ENCODE peak calls at places on chromosome 9, in seven cellular contexts. One of them, this sample, is unnamed.
A peak's percentile ranks its signal among the peaks of the same experiment; 100 is the strongest.

GRCh38 chr9:79895232-79895631 is 323.5 kb downstream of the TLE4 start:
- DNase-seq in body of pancreas: no peak
- DNase-seq in stomach: no peak
- DNase-seq in GM12878: no peak
- DNase-seq in A549: no peak
- DNase-seq in heart left ventricle: no peak
- DNase-seq in breast epithelium: no peak
- DNase-seq in this sample: no peak

GRCh38 chr9:34627716-34628655 is 880 bp downstream of the ARID3C start:
- DNase-seq in heart left ventricle: no peak
- DNase-seq in A549: no peak
- DNase-seq in stomach: no peak
- DNase-seq in body of pancreas: no peak
- DNase-seq in GM12878: no peak
- DNase-seq in breast epithelium: no peak
- DNase-seq in this sample: no peak

GRCh38 chr9:88197016-88197415 is 58.7 kb upstream of the SPATA31C2 start:
- DNase-seq in breast epithelium: no peak
- DNase-seq in GM12878: no peak
- DNase-seq in A549: no peak
- DNase-seq in stomach: no peak
- DNase-seq in body of pancreas: no peak
- DNase-seq in heart left ventricle: no peak
- DNase-seq in this sample: peak; percentile 24

GRCh38 chr9:16721972-16722371 is 148.5 kb downstream of the BNC2 start:
- DNase-seq in A549: no peak
- DNase-seq in breast epithelium: no peak
- DNase-seq in heart left ventricle: peak; percentile 27
- DNase-seq in GM12878: no peak
- DNase-seq in body of pancreas: peak; percentile 40
- DNase-seq in stomach: no peak
- DNase-seq in this sample: peak; percentile 73

GRCh38 chr9:70835323-70835722 is 286.1 kb downstream of the TRPM3 start:
- DNase-seq in heart left ventricle: no peak
- DNase-seq in breast epithelium: no peak
- DNase-seq in A549: no peak
- DNase-seq in GM12878: no peak
- DNase-seq in stomach: no peak
- DNase-seq in body of pancreas: no peak
- DNase-seq in this sample: no peak

GRCh38 chr9:133137451-133138231 is 16.6 kb upstream of the RALGDS start:
- DNase-seq in A549: no peak
- DNase-seq in breast epithelium: no peak
- DNase-seq in stomach: peak; percentile 79
- DNase-seq in heart left ventricle: no peak
- DNase-seq in GM12878: no peak
- DNase-seq in body of pancreas: peak; percentile 78
- DNase-seq in this sample: peak; percentile 44

GRCh38 chr9:98168952-98169488 is 23.4 kb downstream of the CORO2A start:
- DNase-seq in A549: no peak
- DNase-seq in breast epithelium: peak; percentile 48
- DNase-seq in heart left ventricle: peak; percentile 46
- DNase-seq in GM12878: peak; percentile 65
- DNase-seq in stomach: peak; percentile 56
- DNase-seq in body of pancreas: no peak
- DNase-seq in this sample: no peak

GRCh38 chr9:99931155-99931840 is 24.8 kb downstream of the STX17 start:
- DNase-seq in GM12878: no peak
- DNase-seq in A549: no peak
- DNase-seq in body of pancreas: no peak
- DNase-seq in stomach: no peak
- DNase-seq in heart left ventricle: no peak
- DNase-seq in breast epithelium: no peak
- DNase-seq in this sample: no peak

GRCh38 chr9:9412241-9412640 is 1200.6 kb downstream of the PTPRD start:
- DNase-seq in A549: no peak
- DNase-seq in breast epithelium: no peak
- DNase-seq in GM12878: no peak
- DNase-seq in heart left ventricle: no peak
- DNase-seq in stomach: no peak
- DNase-seq in body of pancreas: no peak
- DNase-seq in this sample: no peak

GRCh38 chr9:108953983-108954574 is 19.9 kb downstream of the ABITRAM start:
- DNase-seq in GM12878: no peak
- DNase-seq in body of pancreas: peak; percentile 14
- DNase-seq in stomach: no peak
- DNase-seq in A549: peak; percentile 57
- DNase-seq in heart left ventricle: no peak
- DNase-seq in breast epithelium: no peak
- DNase-seq in this sample: no peak

GRCh38 chr9:76516350-76516749 is 57.4 kb downstream of the GCNT1 start:
- DNase-seq in A549: no peak
- DNase-seq in breast epithelium: no peak
- DNase-seq in heart left ventricle: no peak
- DNase-seq in stomach: no peak
- DNase-seq in body of pancreas: peak; percentile 31
- DNase-seq in GM12878: no peak
- DNase-seq in this sample: no peak

GRCh38 chr9:128091144-128091543 is 23.1 kb downstream of the SLC25A25 start:
- DNase-seq in breast epithelium: no peak
- DNase-seq in A549: no peak
- DNase-seq in heart left ventricle: peak; percentile 66
- DNase-seq in stomach: no peak
- DNase-seq in body of pancreas: no peak
- DNase-seq in GM12878: no peak
- DNase-seq in this sample: no peak

GRCh38 chr9:130042406-130042930 is 521 bp downstream of the FNBP1 start:
- DNase-seq in GM12878: no peak
- DNase-seq in breast epithelium: no peak
- DNase-seq in heart left ventricle: peak; percentile 37
- DNase-seq in A549: no peak
- DNase-seq in stomach: peak; percentile 40
- DNase-seq in body of pancreas: peak; percentile 15
- DNase-seq in this sample: peak; percentile 19

GRCh38 chr9:94717656-94718225 is 8.8 kb upstream of the AOPEP start:
- DNase-seq in heart left ventricle: no peak
- DNase-seq in GM12878: no peak
- DNase-seq in stomach: no peak
- DNase-seq in A549: no peak
- DNase-seq in breast epithelium: no peak
- DNase-seq in body of pancreas: no peak
- DNase-seq in this sample: no peak

GRCh38 chr9:130124471-130124870 is 47.7 kb upstream of the NCS1 start:
- DNase-seq in heart left ventricle: no peak
- DNase-seq in body of pancreas: no peak
- DNase-seq in breast epithelium: no peak
- DNase-seq in GM12878: no peak
- DNase-seq in A549: no peak
- DNase-seq in stomach: no peak
- DNase-seq in this sample: no peak

GRCh38 chr9:849431-849830 is 7.9 kb downstream of the DMRT1 start:
- DNase-seq in A549: no peak
- DNase-seq in stomach: no peak
- DNase-seq in body of pancreas: no peak
- DNase-seq in breast epithelium: no peak
- DNase-seq in heart left ventricle: no peak
- DNase-seq in GM12878: no peak
- DNase-seq in this sample: no peak

GRCh38 chr9:136761545-136761981 is 2.8 kb downstream of the LCN15 start:
- DNase-seq in body of pancreas: no peak
- DNase-seq in GM12878: no peak
- DNase-seq in A549: no peak
- DNase-seq in heart left ventricle: no peak
- DNase-seq in breast epithelium: no peak
- DNase-seq in stomach: no peak
- DNase-seq in this sample: no peak
- H3K4me1 ChIP-seq in body of pancreas: no peaks in the 10 kb centered on the region
- H3K4me1 ChIP-seq in GM12878: peaks cover 11% of the 10 kb centered on the region
- H3K4me1 ChIP-seq in A549: peaks cover 12% of the 10 kb centered on the region
- H3K4me1 ChIP-seq in heart left ventricle: peaks cover 4% of the 10 kb centered on the region
- H3K4me1 ChIP-seq in breast epithelium: no peaks in the 10 kb centered on the region
- H3K4me1 ChIP-seq in stomach: peaks cover 13% of the 10 kb centered on the region
- H3K4me1 ChIP-seq in this sample: no peaks in the 10 kb centered on the region

GRCh38 chr9:6715755-6716643 is 41.8 kb upstream of the KDM4C start:
- DNase-seq in breast epithelium: peak; percentile 81
- DNase-seq in heart left ventricle: peak; percentile 15
- DNase-seq in GM12878: peak; percentile 76
- DNase-seq in body of pancreas: peak; percentile 88
- DNase-seq in A549: peak; percentile 28
- DNase-seq in stomach: peak; percentile 80
- DNase-seq in this sample: peak; percentile 70
- TF ChIP-seq POLR2A in breast epithelium: no peak
- TF ChIP-seq POLR2A in heart left ventricle: no peak
- TF ChIP-seq POLR2A in GM12878: peak; percentile 97
- TF ChIP-seq POLR2A in body of pancreas: peak; percentile 90
- TF ChIP-seq POLR2A in A549: peak; percentile 48
- TF ChIP-seq POLR2A in stomach: no peak
- TF ChIP-seq POLR2A in this sample: no peak

GRCh38 chr9:136723989-136724388 is 11.6 kb downstream of the DIPK1B start:
- DNase-seq in GM12878: no peak
- DNase-seq in breast epithelium: no peak
- DNase-seq in body of pancreas: no peak
- DNase-seq in A549: no peak
- DNase-seq in stomach: no peak
- DNase-seq in heart left ventricle: no peak
- DNase-seq in this sample: no peak

GRCh38 chr9:136724772-136725171 is 12.4 kb downstream of the DIPK1B start:
- DNase-seq in heart left ventricle: no peak
- DNase-seq in A549: no peak
- DNase-seq in GM12878: no peak
- DNase-seq in body of pancreas: no peak
- DNase-seq in breast epithelium: no peak
- DNase-seq in stomach: no peak
- DNase-seq in this sample: no peak

GRCh38 chr9:136722969-136723356 is 10.6 kb downstream of the DIPK1B start:
- DNase-seq in A549: peak; percentile 53
- DNase-seq in stomach: no peak
- DNase-seq in body of pancreas: no peak
- DNase-seq in heart left ventricle: no peak
- DNase-seq in GM12878: no peak
- DNase-seq in breast epithelium: no peak
- DNase-seq in this sample: no peak

GRCh38 chr9:136722093-136722968 is 10.0 kb downstream of the DIPK1B start:
- DNase-seq in body of pancreas: no peak
- DNase-seq in breast epithelium: no peak
- DNase-seq in stomach: no peak
- DNase-seq in heart left ventricle: no peak
- DNase-seq in GM12878: no peak
- DNase-seq in A549: no peak
- DNase-seq in this sample: no peak

DNA sequence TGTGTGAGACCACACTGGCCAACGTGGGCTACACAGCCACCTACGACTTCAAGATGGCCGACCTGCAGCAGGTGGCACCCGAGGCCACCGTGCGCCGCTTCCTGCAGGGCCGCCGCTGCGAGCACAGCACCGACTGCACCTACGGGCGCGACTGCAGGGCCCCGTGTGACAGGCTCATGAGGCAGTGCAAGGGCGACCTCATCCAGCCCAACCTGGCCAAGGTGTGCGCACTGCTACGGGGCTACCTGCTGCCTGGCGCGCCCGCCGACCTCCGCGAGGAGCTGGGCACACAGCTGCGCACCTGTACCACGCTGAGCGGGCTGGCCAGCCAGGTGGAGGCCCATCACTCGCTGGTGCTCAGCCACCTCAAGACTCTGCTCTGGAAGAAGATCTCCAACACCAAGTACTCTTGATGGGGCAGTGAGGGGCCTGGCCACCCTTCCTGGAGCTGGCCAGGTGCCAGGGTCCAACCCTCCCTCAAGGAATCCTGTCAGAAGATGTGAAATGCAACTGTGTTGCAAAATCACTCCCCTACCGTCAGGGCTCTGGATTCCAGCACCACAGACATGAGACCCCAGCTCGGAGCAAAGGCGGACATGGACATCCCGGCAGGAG is 11.1 kb downstream of the DIPK1B start:
- DNase-seq in body of pancreas: no peak
- DNase-seq in A549: no peak
- DNase-seq in breast epithelium: no peak
- DNase-seq in heart left ventricle: no peak
- DNase-seq in GM12878: no peak
- DNase-seq in stomach: no peak
- DNase-seq in this sample: no peak
- H3K4me1 ChIP-seq in body of pancreas: peaks cover 55% of the 10 kb centered on the region
- H3K4me1 ChIP-seq in A549: peaks cover 75% of the 10 kb centered on the region
- H3K4me1 ChIP-seq in breast epithelium: no peaks in the 10 kb centered on the region
- H3K4me1 ChIP-seq in heart left ventricle: peaks cover 61% of the 10 kb centered on the region
- H3K4me1 ChIP-seq in GM12878: peaks cover 7% of the 10 kb centered on the region
- H3K4me1 ChIP-seq in stomach: peaks cover 84% of the 10 kb centered on the region
- H3K4me1 ChIP-seq in this sample: peaks cover 15% of the 10 kb centered on the region

GRCh38 chr9:120878188-120879130 is 1.5 kb upstream of the PHF19 start:
- DNase-seq in breast epithelium: no peak
- DNase-seq in A549: no peak
- DNase-seq in GM12878: no peak
- DNase-seq in heart left ventricle: no peak
- DNase-seq in body of pancreas: no peak
- DNase-seq in stomach: no peak
- DNase-seq in this sample: no peak

GRCh38 chr9:120875954-120876841 is 790 bp downstream of the PHF19 start:
- DNase-seq in A549: peak; percentile 93
- DNase-seq in body of pancreas: peak; percentile 78
- DNase-seq in breast epithelium: peak; percentile 73
- DNase-seq in heart left ventricle: peak; percentile 84
- DNase-seq in GM12878: no peak
- DNase-seq in stomach: peak; percentile 79
- DNase-seq in this sample: peak; percentile 83

GRCh38 chr9:120875643-120875953 is 1.4 kb downstream of the PHF19 start:
- DNase-seq in A549: no peak
- DNase-seq in stomach: no peak
- DNase-seq in body of pancreas: no peak
- DNase-seq in GM12878: no peak
- DNase-seq in breast epithelium: no peak
- DNase-seq in heart left ventricle: no peak
- DNase-seq in this sample: no peak

GRCh38 chr9:120876842-120877240 is at the start of gene PHF19:
- DNase-seq in breast epithelium: no peak
- DNase-seq in A549: peak; percentile 64
- DNase-seq in stomach: no peak
- DNase-seq in body of pancreas: no peak
- DNase-seq in GM12878: no peak
- DNase-seq in heart left ventricle: no peak
- DNase-seq in this sample: no peak

DNA sequence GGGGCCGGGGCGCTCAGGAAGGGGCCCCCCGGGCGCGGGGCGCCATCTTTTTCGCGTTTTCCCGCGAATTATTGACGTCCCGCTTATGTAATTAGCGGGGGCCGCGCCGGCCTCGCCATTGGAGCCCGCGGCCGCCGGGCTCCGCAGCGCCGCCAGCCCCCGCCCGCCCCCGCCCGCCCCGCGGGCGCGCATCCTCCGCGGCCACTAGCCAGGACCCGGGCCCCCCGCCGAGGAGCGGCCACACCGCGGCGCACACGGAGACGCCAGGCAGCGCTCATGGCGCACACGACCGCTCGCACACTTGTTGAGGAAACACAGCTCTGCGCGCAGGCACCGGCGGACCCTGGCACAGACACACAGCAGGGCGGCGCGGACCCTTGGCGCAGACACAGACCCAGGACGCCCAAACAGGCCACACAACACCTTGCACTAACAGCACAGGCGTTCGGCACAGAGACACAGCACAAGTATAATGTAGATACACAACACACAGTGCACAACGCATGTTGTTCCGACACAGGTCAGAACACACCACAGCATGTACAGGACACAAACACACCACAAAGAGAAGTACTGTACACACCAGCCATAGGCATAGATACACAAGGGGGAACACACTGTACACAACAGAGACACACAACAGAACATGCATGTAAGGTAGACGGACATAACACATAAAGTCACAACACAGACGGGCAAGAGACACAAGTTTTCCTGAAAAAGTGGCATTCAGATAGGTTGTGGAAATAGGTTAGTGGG is 467 bp upstream of the PHF19 start:
- DNase-seq in heart left ventricle: peak; percentile 70
- DNase-seq in A549: peak; percentile 74
- DNase-seq in breast epithelium: no peak
- DNase-seq in GM12878: no peak
- DNase-seq in stomach: peak; percentile 57
- DNase-seq in body of pancreas: peak; percentile 55
- DNase-seq in this sample: peak; percentile 69
- TF ChIP-seq POLR2A in heart left ventricle: no peak
- TF ChIP-seq POLR2A in A549: peak; percentile 70
- TF ChIP-seq POLR2A in breast epithelium: no peak
- TF ChIP-seq POLR2A in GM12878: peak; percentile 92
- TF ChIP-seq POLR2A in stomach: no peak
- TF ChIP-seq POLR2A in body of pancreas: peak; percentile 12
- TF ChIP-seq POLR2A in this sample: no peak